ENCODE peak calls at places on chromosomes 5 and 9, in seven cellular contexts. I is fibroblast of pulmonary artery, Z is AG04450, X is esophagus squamous epithelium, E is Caco-2, F is A549, C is transverse colon. Q is an unnamed sample.

GRCh38 chr9:16824545-16825041 is 45.9 kb downstream of the BNC2 start:
- DNase-seq in I (peak), Z (peak), X (no peak), E (peak), F (peak), C (no peak), Q (peak)

GRCh38 chr9:126608551-126608950 is 5.2 kb upstream of the LMX1B start:
- DNase-seq in I (no peak), Z (no peak), X (no peak), E (no peak), F (no peak), C (no peak), Q (no peak)

GRCh38 chr5:112693301-112693700 is 44.4 kb upstream of the APC start:
- DNase-seq in I (no peak), Z (no peak), X (no peak), E (no peak), F (no peak), C (no peak), Q (no peak)

GRCh38 chr5:96067902-96068614 is 106.4 kb upstream of the ELL2 start:
- DNase-seq in I (peak), Z (peak), X (no peak), E (peak), F (peak), C (no peak), Q (peak)

GRCh38 chr9:71929791-71930440 is 18.5 kb downstream of the C9orf85 start:
- DNase-seq in I (no peak), Z (no peak), X (no peak), E (no peak), F (no peak), C (no peak), Q (no peak)

GRCh38 chr5:138536665-138537315 is 6.2 kb downstream of the ETF1 start:
- DNase-seq in I (no peak), Z (no peak), X (no peak), E (no peak), F (peak), C (no peak), Q (no peak)

GRCh38 chr5:126046275-126046674 is 376.9 kb upstream of the GRAMD2B start:
- DNase-seq in I (no peak), Z (no peak), X (no peak), E (no peak), F (no peak), C (no peak), Q (no peak)

GRCh38 chr5:56279291-56279690 is 46.2 kb upstream of the ANKRD55 start:
- DNase-seq in I (no peak), Z (no peak), X (no peak), E (no peak), F (no peak), C (no peak), Q (no peak)

GRCh38 chr9:137049544-137050449 is 3.8 kb upstream of the NPDC1 start:
- DNase-seq in I (peak), Z (no peak), X (no peak), E (peak), F (peak), C (peak), Q (no peak)

GRCh38 chr9:86287013-86287412 is 4.7 kb upstream of the ISCA1 start:
- DNase-seq in I (peak), Z (no peak), X (no peak), E (no peak), F (peak), C (no peak), Q (no peak)

GRCh38 chr5:40046792-40047191 is 622.0 kb upstream of the DAB2 start:
- DNase-seq in I (peak), Z (no peak), X (no peak), E (no peak), F (no peak), C (no peak), Q (peak)

GRCh38 chr5:36734422-36734821 is 128.0 kb downstream of the SLC1A3 start:
- DNase-seq in I (peak), Z (no peak), X (no peak), E (peak), F (peak), C (no peak), Q (no peak)

GRCh38 chr5:14185336-14186131 is 42.4 kb downstream of the TRIO start:
- DNase-seq in I (peak), Z (no peak), X (no peak), E (no peak), F (peak), C (no peak), Q (no peak)

GRCh38 chr9:129627556-129628492 is 1.9 kb downstream of the NTMT1 start:
- DNase-seq in I (no peak), Z (no peak), X (no peak), E (no peak), F (no peak), C (no peak), Q (no peak)

GRCh38 chr5:39015743-39016586 is 58.2 kb downstream of the RICTOR start:
- DNase-seq in I (peak), Z (peak), X (no peak), E (no peak), F (peak), C (no peak), Q (peak)

GRCh38 chr5:169168288-169168687 is 132.7 kb downstream of the SLIT3 start:
- DNase-seq in I (no peak), Z (no peak), X (no peak), E (no peak), F (no peak), C (no peak), Q (no peak)

GRCh38 chr9:101561740-101562139 is 28.1 kb downstream of the RNF20 start:
- DNase-seq in I (no peak), Z (no peak), X (no peak), E (no peak), F (no peak), C (no peak), Q (no peak)

GRCh38 chr5:138748630-138749081 is 4.6 kb upstream of the CTNNA1 start:
- DNase-seq in I (peak), Z (no peak), X (no peak), E (no peak), F (no peak), C (no peak), Q (no peak)

GRCh38 chr9:134818591-134818990 is 62.0 kb upstream of the FCN2 start:
- DNase-seq in I (no peak), Z (no peak), X (no peak), E (no peak), F (no peak), C (no peak), Q (no peak)

GRCh38 chr9:21522348-21522747 is 40.2 kb upstream of the IFNE start:
- DNase-seq in I (no peak), Z (no peak), X (no peak), E (no peak), F (no peak), C (no peak), Q (no peak)

GRCh38 chr9:137294684-137295312 is 7.3 kb downstream of the NRARP start:
- DNase-seq in I (peak), Z (no peak), X (no peak), E (no peak), F (no peak), C (peak), Q (no peak)

GRCh38 chr5:113663879-113664278 is 150.4 kb downstream of the YTHDC2 start:
- DNase-seq in I (peak), Z (peak), X (no peak), E (peak), F (peak), C (peak), Q (peak)

GRCh38 chr5:78077369-78078068 is 217.0 kb downstream of the AP3B1 start:
- DNase-seq in I (no peak), Z (no peak), X (no peak), E (no peak), F (no peak), C (no peak), Q (no peak)

GRCh38 chr9:73152953-73153352 is 1.3 kb downstream of the ANXA1 start:
- DNase-seq in I (no peak), Z (no peak), X (no peak), E (no peak), F (no peak), C (no peak), Q (no peak)

GRCh38 chr5:143008809-143009521 is 238.8 kb downstream of the ARHGAP26 start:
- DNase-seq in I (peak), Z (peak), X (no peak), E (no peak), F (no peak), C (peak), Q (peak)

GRCh38 chr9:112447283-112447761 is 39.3 kb upstream of the KIAA1958 start:
- DNase-seq in I (peak), Z (peak), X (no peak), E (no peak), F (no peak), C (no peak), Q (peak)

GRCh38 chr5:151216781-151217180 is 7.1 kb downstream of the CCDC69 start:
- DNase-seq in I (no peak), Z (no peak), X (no peak), E (no peak), F (no peak), C (no peak), Q (no peak)

GRCh38 chr9:35553670-35554543 is 51.2 kb upstream of the TESK1 start:
- DNase-seq in I (peak), Z (peak), X (no peak), E (peak), F (peak), C (peak), Q (peak)

GRCh38 chr5:151040211-151040747 is 19.9 kb downstream of the GPX3 start:
- DNase-seq in I (peak), Z (no peak), X (no peak), E (peak), F (peak), C (no peak), Q (no peak)

GRCh38 chr9:14308751-14309140 is 5.2 kb downstream of the NFIB start:
- DNase-seq in I (no peak), Z (no peak), X (no peak), E (no peak), F (no peak), C (no peak), Q (no peak)
- H3K4me3 ChIP-seq in I (peak), Z (no peak), X (peak), E (no peak), F (no peak), C (no peak), Q (no peak)

GRCh38 chr9:94591876-94592275 is 1.7 kb downstream of the FBP2 start:
- DNase-seq in I (no peak), Z (no peak), X (no peak), E (no peak), F (no peak), C (no peak), Q (no peak)

GRCh38 chr9:94584555-94584954 is 9.1 kb downstream of the FBP2 start:
- DNase-seq in I (no peak), Z (no peak), X (no peak), E (no peak), F (no peak), C (no peak), Q (no peak)

GRCh38 chr9:94588681-94589080 is 4.9 kb downstream of the FBP2 start:
- DNase-seq in I (no peak), Z (no peak), X (no peak), E (no peak), F (no peak), C (no peak), Q (no peak)

GRCh38 chr9:94586316-94586715 is 7.3 kb downstream of the FBP2 start:
- DNase-seq in I (no peak), Z (no peak), X (no peak), E (no peak), F (no peak), C (no peak), Q (no peak)

GRCh38 chr9:94586814-94587213 is 6.8 kb downstream of the FBP2 start:
- DNase-seq in I (peak), Z (no peak), X (no peak), E (no peak), F (no peak), C (no peak), Q (no peak)
- H3K4me3 ChIP-seq in I (no peak), Z (no peak), X (peak), E (no peak), F (no peak), C (no peak), Q (no peak)

GRCh38 chr9:97850746-97851449 is 2.1 kb upstream of the FOXE1 start:
- DNase-seq in I (no peak), Z (no peak), X (no peak), E (no peak), F (no peak), C (no peak), Q (no peak)
- H3K4me3 ChIP-seq in I (no peak), Z (no peak), X (peak), E (no peak), F (no peak), C (no peak), Q (no peak)

GRCh38 chr5:181242031-181242451 is 1.7 kb downstream of the RACK1 start:
- DNase-seq in I (no peak), Z (no peak), X (no peak), E (no peak), F (no peak), C (no peak), Q (no peak)
- H3K4me3 ChIP-seq in I (peak), Z (peak), X (peak), E (peak), F (peak), C (peak), Q (peak)

DNA sequence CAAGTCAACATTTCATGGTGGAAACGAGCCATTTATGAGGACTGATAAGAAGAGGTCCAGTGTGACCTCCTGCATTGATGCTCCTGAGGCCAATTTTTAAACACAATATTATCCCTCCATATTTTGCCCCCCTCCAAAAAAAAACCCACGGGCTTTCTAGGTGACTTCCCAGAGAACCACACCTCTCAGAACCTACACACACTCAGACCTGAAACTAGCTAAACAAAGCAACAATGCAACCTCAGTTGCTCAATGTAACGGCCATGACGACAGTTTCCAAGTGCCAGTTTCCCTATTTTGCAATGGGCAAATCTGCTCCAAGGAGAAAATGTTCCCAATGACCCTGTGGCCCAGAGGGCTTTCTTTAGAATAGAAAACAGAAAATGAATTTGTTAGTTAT is 3.5 kb downstream of the NRG2 start:
- DNase-seq in I (no peak), Z (no peak), X (no peak), E (no peak), F (no peak), C (peak), Q (no peak)
- H3K4me3 ChIP-seq in I (no peak), Z (no peak), X (no peak), E (no peak), F (no peak), C (no peak), Q (no peak)

GRCh38 chr9:114386361-114386885 is 1.4 kb downstream of the AKNA start:
- DNase-seq in I (no peak), Z (no peak), X (no peak), E (no peak), F (no peak), C (no peak), Q (no peak)

GRCh38 chr9:114383866-114384231 is 3.9 kb downstream of the AKNA start:
- DNase-seq in I (no peak), Z (no peak), X (no peak), E (no peak), F (no peak), C (no peak), Q (no peak)

GRCh38 chr9:114385412-114386181 is 2.2 kb downstream of the AKNA start:
- DNase-seq in I (peak), Z (peak), X (peak), E (no peak), F (peak), C (peak), Q (peak)

GRCh38 chr9:114382951-114383865 is 4.6 kb downstream of the AKNA start:
- DNase-seq in I (peak), Z (no peak), X (no peak), E (no peak), F (no peak), C (peak), Q (no peak)

GRCh38 chr9:114384836-114385411 is 2.9 kb downstream of the AKNA start:
- DNase-seq in I (no peak), Z (no peak), X (no peak), E (no peak), F (no peak), C (no peak), Q (no peak)
- H3K4me3 ChIP-seq in I (no peak), Z (no peak), X (peak), E (no peak), F (no peak), C (peak), Q (no peak)